ENCODE peak calls at places on chromosome 12, in five cellular contexts. One of them, this sample, is unnamed.
A peak's percentile ranks its signal among the peaks of the same experiment; 100 is the strongest.

GRCh38 chr12:9647825-9648700 is 21.4 kb upstream of the CLEC2D start:
- DNase-seq in activated CD8-positive, alpha-beta memory T cell treated with anti-CD3 and anti-CD28 coated beads for 24 hours: peak; percentile 97
- DNase-seq in H54: peak; percentile 73
- DNase-seq in D341Med: peak; percentile 85
- DNase-seq in GM23338: peak; percentile 89
- DNase-seq in this sample: no peak

GRCh38 chr12:88805692-88806091 is 225.4 kb upstream of the KITLG start:
- DNase-seq in activated CD8-positive, alpha-beta memory T cell treated with anti-CD3 and anti-CD28 coated beads for 24 hours: no peak
- DNase-seq in H54: no peak
- DNase-seq in D341Med: no peak
- DNase-seq in GM23338: peak; percentile 6
- DNase-seq in this sample: no peak

GRCh38 chr12:49359671-49360070 is 7.6 kb upstream of the SPATS2 start:
- DNase-seq in activated CD8-positive, alpha-beta memory T cell treated with anti-CD3 and anti-CD28 coated beads for 24 hours: no peak
- DNase-seq in H54: no peak
- DNase-seq in D341Med: no peak
- DNase-seq in GM23338: no peak
- DNase-seq in this sample: no peak

GRCh38 chr12:13181375-13182070 is 15.0 kb upstream of the EMP1 start:
- DNase-seq in activated CD8-positive, alpha-beta memory T cell treated with anti-CD3 and anti-CD28 coated beads for 24 hours: no peak
- DNase-seq in H54: no peak
- DNase-seq in D341Med: no peak
- DNase-seq in GM23338: no peak
- DNase-seq in this sample: no peak

GRCh38 chr12:52266514-52266913 is 7.9 kb upstream of the KRT86 start:
- DNase-seq in activated CD8-positive, alpha-beta memory T cell treated with anti-CD3 and anti-CD28 coated beads for 24 hours: no peak
- DNase-seq in H54: no peak
- DNase-seq in D341Med: no peak
- DNase-seq in GM23338: no peak
- DNase-seq in this sample: no peak

GRCh38 chr12:4280351-4281163 is 7.0 kb downstream of the CCND2 start:
- DNase-seq in activated CD8-positive, alpha-beta memory T cell treated with anti-CD3 and anti-CD28 coated beads for 24 hours: no peak
- DNase-seq in H54: no peak
- DNase-seq in D341Med: no peak
- DNase-seq in GM23338: no peak
- DNase-seq in this sample: no peak

GRCh38 chr12:124440841-124441381 is 126.5 kb downstream of the NCOR2 start:
- DNase-seq in activated CD8-positive, alpha-beta memory T cell treated with anti-CD3 and anti-CD28 coated beads for 24 hours: no peak
- DNase-seq in H54: no peak
- DNase-seq in D341Med: no peak
- DNase-seq in GM23338: no peak
- DNase-seq in this sample: no peak

GRCh38 chr12:121562484-121562883 is 18.3 kb downstream of the KDM2B start:
- DNase-seq in activated CD8-positive, alpha-beta memory T cell treated with anti-CD3 and anti-CD28 coated beads for 24 hours: no peak
- DNase-seq in H54: no peak
- DNase-seq in D341Med: no peak
- DNase-seq in GM23338: no peak
- DNase-seq in this sample: no peak

This sample was measured in pulmonary artery endothelial cell.